ENCODE peak calls at places on chromosomes 5 and 9, in six cellular contexts. Y is heart left ventricle; T is activated CD4-positive, alpha-beta T cell treated with anti-CD3 and anti-CD28 coated beads, Interleukin-2, amount 50 U/mL, for 1 hour; S is iPS-NIHi11; K is SW 1271; G is WERI-Rb-1. W is an unnamed sample.

GRCh38 chr9:124371183-124371582 is 44.1 kb downstream of the PSMB7 start:
- DNase-seq in Y (no peak), T (no peak), S (no peak), K (no peak), G (no peak), W (no peak)

GRCh38 chr5:109911731-109912130 is 222.0 kb downstream of the MAN2A1 start:
- DNase-seq in Y (no peak), T (no peak), S (no peak), K (no peak), G (no peak), W (no peak)

GRCh38 chr5:53645581-53645980 is 85.1 kb downstream of the NDUFS4 start:
- DNase-seq in Y (no peak), T (no peak), S (no peak), K (no peak), G (no peak), W (no peak)

GRCh38 chr9:93904649-93905472 is 50.3 kb downstream of the BARX1 start:
- DNase-seq in Y (no peak), T (no peak), S (no peak), K (no peak), G (no peak), W (no peak)

GRCh38 chr5:114390431-114390830 is 28.6 kb downstream of the KCNN2 start:
- DNase-seq in Y (no peak), T (no peak), S (no peak), K (no peak), G (no peak), W (no peak)

GRCh38 chr9:87020169-87020935 is 73.0 kb upstream of the GAS1 start:
- DNase-seq in Y (no peak), T (no peak), S (no peak), K (no peak), G (no peak), W (no peak)

GRCh38 chr9:98502976-98503325 is 205.8 kb downstream of the GABBR2 start:
- DNase-seq in Y (no peak), T (no peak), S (peak; percentile 55), K (no peak), G (no peak), W (no peak)

GRCh38 chr5:67636091-67636490 is 439.5 kb upstream of the CD180 start:
- DNase-seq in Y (peak; percentile 42), T (no peak), S (no peak), K (no peak), G (no peak), W (no peak)

GRCh38 chr5:96509721-96510383 is 76.8 kb upstream of the PCSK1 start:
- DNase-seq in Y (no peak), T (no peak), S (no peak), K (no peak), G (no peak), W (no peak)

W was measured in naive thymus-derived CD4-positive, alpha-beta T cell.